ENCODE peak calls at places on chromosomes 5 and 9, in six cellular contexts. A is left ventricle myocardium inferior; Z is prostate gland; W is PC-9; C is CD4-positive, alpha-beta memory T cell; P is cardiac muscle cell. E is an unnamed sample.

GRCh38 chr5:146101646-146102045 is 3.7 kb downstream of the PLAC8L1 start:
- DNase-seq in A (no peak), Z (no peak), W (no peak), C (no peak), P (no peak), E (no peak)

GRCh38 chr5:160905285-160905684 is 53.3 kb upstream of the ATP10B start:
- DNase-seq in A (no peak), Z (no peak), W (no peak), C (no peak), P (no peak), E (no peak)

GRCh38 chr9:93298498-93299417 is 114.8 kb downstream of the WNK2 start:
- DNase-seq in A (no peak), Z (no peak), W (no peak), C (no peak), P (no peak), E (peak; percentile 52)

GRCh38 chr9:79570449-79571308 is 1.1 kb upstream of the TLE4 start:
- DNase-seq in A (peak; percentile 38), Z (peak; percentile 31), W (no peak), C (peak; percentile 31), P (peak; percentile 59), E (peak; percentile 78)

GRCh38 chr5:109038209-109038840 is 290.6 kb downstream of the FER start:
- DNase-seq in A (no peak), Z (no peak), W (no peak), C (no peak), P (peak; percentile 34), E (no peak)

GRCh38 chr5:143161893-143162520 is 241.5 kb downstream of the NR3C1 start:
- DNase-seq in A (no peak), Z (no peak), W (no peak), C (no peak), P (peak; percentile 88), E (peak; percentile 77)

GRCh38 chr9:98964911-98965336 is 21.2 kb downstream of the COL15A1 start:
- DNase-seq in A (no peak), Z (no peak), W (no peak), C (no peak), P (no peak), E (no peak)

GRCh38 chr5:34487202-34487879 is 168.8 kb upstream of the RAI14 start:
- DNase-seq in A (no peak), Z (peak; percentile 64), W (peak; percentile 53), C (no peak), P (peak; percentile 89), E (no peak)

GRCh38 chr9:129027685-129028191 is 393 bp downstream of the SH3GLB2 start:
- DNase-seq in A (peak; percentile 31), Z (no peak), W (peak; percentile 85), C (peak; percentile 85), P (peak; percentile 28), E (peak; percentile 85)

GRCh38 chr5:95422842-95423241 is 31.7 kb downstream of the FAM81B start:
- DNase-seq in A (no peak), Z (no peak), W (no peak), C (no peak), P (peak; percentile 16), E (no peak)

GRCh38 chr9:90848866-90849265 is 47.2 kb downstream of the SYK start:
- DNase-seq in A (no peak), Z (no peak), W (no peak), C (no peak), P (no peak), E (no peak)

GRCh38 chr9:34233691-34234090 is 54.8 kb downstream of the UBAP1 start:
- DNase-seq in A (no peak), Z (no peak), W (no peak), C (no peak), P (no peak), E (no peak)

GRCh38 chr9:137064027-137064879 is 6.1 kb downstream of the SAPCD2 start:
- DNase-seq in A (peak; percentile 77), Z (no peak), W (peak; percentile 62), C (peak; percentile 34), P (peak; percentile 58), E (peak; percentile 81)

GRCh38 chr9:93003552-93004407 is 54.7 kb upstream of the SUSD3 start:
- DNase-seq in A (peak; percentile 38), Z (peak; percentile 49), W (peak; percentile 72), C (peak; percentile 73), P (peak; percentile 60), E (no peak)

GRCh38 chr5:158933494-158934318 is 166.0 kb downstream of the EBF1 start:
- DNase-seq in A (no peak), Z (no peak), W (no peak), C (no peak), P (no peak), E (no peak)

GRCh38 chr5:157381746-157382145 is 78.3 kb upstream of the NIPAL4 start:
- DNase-seq in A (no peak), Z (no peak), W (no peak), C (no peak), P (no peak), E (no peak)
- H3K36me3 ChIP-seq in A (peaks cover 6% of the 10 kb centered on the region), Z (no peaks in the 10 kb centered on the region), W (no peaks in the 10 kb centered on the region), C (peaks cover 65% of the 10 kb centered on the region), P (peaks cover 28% of the 10 kb centered on the region), E (no peaks in the 10 kb centered on the region)

GRCh38 chr9:21972361-21972760 is 21.8 kb downstream of the CDKN2A start:
- DNase-seq in A (no peak), Z (no peak), W (no peak), C (no peak), P (no peak), E (no peak)
- H3K27me3 ChIP-seq in A (peaks cover 100% of the 10 kb centered on the region), Z (peaks cover 77% of the 10 kb centered on the region), W (no peaks in the 10 kb centered on the region), C (peaks cover 88% of the 10 kb centered on the region), P (peaks cover 100% of the 10 kb centered on the region), E (peaks cover 100% of the 10 kb centered on the region)

GRCh38 chr5:136058972-136059354 is 30.2 kb downstream of the TGFBI start:
- DNase-seq in A (no peak), Z (no peak), W (no peak), C (no peak), P (no peak), E (no peak)
- H3K36me3 ChIP-seq in A (peaks cover 56% of the 10 kb centered on the region), Z (no peaks in the 10 kb centered on the region), W (peaks cover 15% of the 10 kb centered on the region), C (no peaks in the 10 kb centered on the region), P (no peaks in the 10 kb centered on the region), E (no peaks in the 10 kb centered on the region)

GRCh38 chr9:11163843-11164242 is 551.0 kb upstream of the PTPRD start:
- DNase-seq in A (no peak), Z (no peak), W (no peak), C (no peak), P (no peak), E (no peak)

GRCh38 chr9:11159318-11159862 is 546.6 kb upstream of the PTPRD start:
- DNase-seq in A (no peak), Z (no peak), W (no peak), C (no peak), P (no peak), E (no peak)

GRCh38 chr9:11158063-11158462 is 545.3 kb upstream of the PTPRD start:
- DNase-seq in A (no peak), Z (no peak), W (no peak), C (no peak), P (no peak), E (no peak)

DNA sequence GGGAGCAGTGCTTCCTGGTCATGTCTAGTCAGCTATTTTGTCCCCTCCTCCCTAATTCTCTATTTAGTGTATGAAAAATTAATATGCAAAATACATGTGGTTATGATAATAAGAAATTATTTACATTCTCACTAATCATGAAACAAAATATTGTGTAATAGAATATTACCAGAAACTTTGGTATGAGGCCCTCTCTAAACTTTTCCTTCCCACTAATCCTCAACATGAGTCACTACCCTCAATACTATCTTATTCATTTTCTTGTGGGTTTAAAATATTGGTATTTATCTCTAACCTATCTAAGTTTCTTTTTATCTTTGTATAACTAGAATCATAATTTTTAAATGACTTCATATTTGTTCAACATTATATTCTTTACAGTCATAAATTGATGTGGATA is 545.9 kb upstream of the PTPRD start:
- DNase-seq in A (no peak), Z (no peak), W (no peak), C (no peak), P (no peak), E (no peak)
- H3K27me3 ChIP-seq in A (no peaks in the 10 kb centered on the region), Z (no peaks in the 10 kb centered on the region), W (no peaks in the 10 kb centered on the region), C (no peaks in the 10 kb centered on the region), P (no peaks in the 10 kb centered on the region), E (no peaks in the 10 kb centered on the region)

GRCh38 chr9:121362813-121363585 is 7.1 kb downstream of the STOM start:
- DNase-seq in A (no peak), Z (no peak), W (no peak), C (no peak), P (peak; percentile 68), E (no peak)
- H3K36me3 ChIP-seq in A (peaks cover 15% of the 10 kb centered on the region), Z (no peaks in the 10 kb centered on the region), W (no peaks in the 10 kb centered on the region), C (no peaks in the 10 kb centered on the region), P (no peaks in the 10 kb centered on the region), E (no peaks in the 10 kb centered on the region)

E was measured in sigmoid colon.